ENCODE peak calls at places on chromosomes 11 and 22, in five cellular contexts. O is stimulated activated CD8-positive, alpha-beta memory T cell treated with anti-CD3 and anti-CD28 coated beads, Interleukin-7, amount 100 ng/mL, for 4 hours; Y is AG04450; Z is A172; N is WERI-Rb-1. H is an unnamed sample.

GRCh38 chr11:57772562-57772961 is 11.0 kb downstream of the CTNND1 start:
- DNase-seq in O (no peak), Y (no peak), Z (no peak), N (no peak), H (no peak)

GRCh38 chr22:19844423-19845368 is 10.0 kb downstream of the GNB1L start:
- DNase-seq in O (no peak), Y (no peak), Z (peak; percentile 55), N (no peak), H (peak; percentile 68)

GRCh38 chr11:90496722-90497121 is 273.9 kb upstream of the CHORDC1 start:
- DNase-seq in O (no peak), Y (no peak), Z (no peak), N (no peak), H (no peak)

GRCh38 chr11:123174196-123175183 is 20.6 kb downstream of the CLMP start:
- DNase-seq in O (no peak), Y (peak; percentile 96), Z (peak; percentile 53), N (no peak), H (peak; percentile 83)

GRCh38 chr22:41862160-41862529 is 29.2 kb downstream of the SREBF2 start:
- DNase-seq in O (peak; percentile 27), Y (no peak), Z (no peak), N (no peak), H (peak; percentile 40)

GRCh38 chr22:41367039-41367679 is 14.6 kb upstream of the TEF start:
- DNase-seq in O (no peak), Y (peak; percentile 93), Z (peak; percentile 74), N (peak; percentile 95), H (peak; percentile 96)

GRCh38 chr11:102957953-102958352 is 2.4 kb upstream of the MMP13 start:
- DNase-seq in O (no peak), Y (no peak), Z (peak; percentile 37), N (no peak), H (peak; percentile 24)

GRCh38 chr11:39932996-39933395 is 1526.5 kb downstream of the LRRC4C start:
- DNase-seq in O (no peak), Y (no peak), Z (no peak), N (no peak), H (no peak)

GRCh38 chr11:6646040-6646439 is 9.6 kb downstream of the DCHS1 start:
- DNase-seq in O (no peak), Y (peak; percentile 39), Z (no peak), N (no peak), H (no peak)